ENCODE peak calls at places on chromosomes 4 and X, in five cellular contexts. K is testis, R is uterus, F is psoas muscle, V is AG10803. Q is an unnamed sample.
A peak's percentile ranks its signal among the peaks of the same experiment; 100 is the strongest.

GRCh38 chr4:127622621-127622922 is 10.2 kb upstream of the INTU start:
- DNase-seq in F (no peak), K (peak; percentile 80), R (no peak), V (no peak), Q (no peak)

GRCh38 chr4:80125252-80126177 is 52.5 kb upstream of the ANTXR2 start:
- DNase-seq in F (no peak), K (no peak), R (no peak), V (peak; percentile 49), Q (no peak)

GRCh38 chr4:15349426-15349825 is 78.4 kb upstream of the C1QTNF7 start:
- DNase-seq in R (no peak), F (no peak), K (no peak), V (peak; percentile 50), Q (no peak)

GRCh38 chr4:182881928-182882327 is 35.3 kb downstream of the DCTD start:
- DNase-seq in F (no peak), V (peak; percentile 4), K (peak; percentile 67), R (no peak), Q (no peak)

GRCh38 chr4:173509031-173510001 is 20.7 kb downstream of the HAND2 start:
- DNase-seq in K (peak; percentile 65), R (peak; percentile 62), V (peak; percentile 54), F (peak; percentile 50), Q (no peak)

GRCh38 chrX:25049347-25049746 is 33.6 kb upstream of the ARX start:
- DNase-seq in R (no peak), K (no peak), V (no peak), F (no peak), Q (no peak)

GRCh38 chr4:184514121-184514988 is 40.0 kb upstream of the IRF2 start:
- DNase-seq in F (peak; percentile 60), K (peak; percentile 47), V (peak; percentile 88), R (peak; percentile 65), Q (no peak)

GRCh38 chr4:93313207-93313606 is 515.3 kb upstream of the ATOH1 start:
- DNase-seq in R (no peak), K (no peak), F (no peak), V (no peak), Q (no peak)

GRCh38 chr4:111963158-111963557 is 182.1 kb upstream of the FAM241A start:
- DNase-seq in V (no peak), K (no peak), F (no peak), R (no peak), Q (no peak)

GRCh38 chr4:174669278-174669677 is 147.0 kb upstream of the HPGD start:
- DNase-seq in K (no peak), F (no peak), R (no peak), V (peak; percentile 90), Q (peak; percentile 52)

GRCh38 chr4:186723207-186724047 is at the start of gene FAT1:
- DNase-seq in F (peak; percentile 72), K (peak; percentile 75), R (peak; percentile 58), V (peak; percentile 83), Q (no peak)

GRCh38 chr4:98482847-98483806 is 175.3 kb downstream of the TSPAN5 start:
- DNase-seq in K (no peak), R (no peak), V (peak; percentile 42), F (no peak), Q (no peak)

GRCh38 chr4:622996-623913 is 2.1 kb upstream of the PDE6B start:
- DNase-seq in K (no peak), V (no peak), R (no peak), F (no peak), Q (no peak)

GRCh38 chr4:8836664-8837171 is 34.9 kb downstream of the HMX1 start:
- DNase-seq in F (no peak), R (no peak), K (peak; percentile 7), V (no peak), Q (no peak)

GRCh38 chr4:17665852-17666251 is 51.4 kb downstream of the MED28 start:
- DNase-seq in K (no peak), F (no peak), R (no peak), V (no peak), Q (no peak)

GRCh38 chr4:148954011-148954749 is 512.0 kb upstream of the NR3C2 start:
- DNase-seq in V (no peak), K (no peak), F (no peak), R (no peak), Q (peak; percentile 20)

GRCh38 chr4:53522334-53522733 is 69.0 kb downstream of the LNX1 start:
- DNase-seq in V (no peak), F (no peak), K (no peak), R (no peak), Q (no peak)

GRCh38 chrX:134026732-134027311 is 41.4 kb upstream of the GPC3 start:
- DNase-seq in K (peak; percentile 46), F (no peak), V (peak; percentile 8), R (peak; percentile 53), Q (peak; percentile 6)

GRCh38 chr4:185018834-185019450 is 652 bp downstream of the HELT start:
- DNase-seq in K (no peak), R (no peak), V (no peak), F (no peak), Q (no peak)

GRCh38 chr4:23855912-23856605 is 33.8 kb downstream of the PPARGC1A start:
- DNase-seq in V (no peak), K (no peak), R (no peak), F (no peak), Q (no peak)

GRCh38 chr4:168095776-168096443 is 3.6 kb downstream of the ANXA10 start:
- DNase-seq in V (no peak), K (no peak), F (no peak), R (no peak), Q (no peak)

GRCh38 chr4:157291071-157291470 is 70.5 kb downstream of the GRIA2 start:
- DNase-seq in V (peak; percentile 22), K (no peak), R (no peak), F (no peak), Q (no peak)

GRCh38 chrX:129772796-129773431 is 6.8 kb upstream of the SASH3 start:
- DNase-seq in V (no peak), F (peak; percentile 53), K (peak; percentile 18), R (no peak), Q (no peak)

GRCh38 chr4:105060628-105061027 is 86.0 kb upstream of the TET2 start:
- DNase-seq in K (no peak), R (no peak), V (no peak), F (no peak), Q (no peak)

GRCh38 chr4:38747629-38748028 is 35.2 kb downstream of the TLR10 start:
- DNase-seq in F (no peak), R (no peak), V (no peak), K (no peak), Q (no peak)

DNA sequence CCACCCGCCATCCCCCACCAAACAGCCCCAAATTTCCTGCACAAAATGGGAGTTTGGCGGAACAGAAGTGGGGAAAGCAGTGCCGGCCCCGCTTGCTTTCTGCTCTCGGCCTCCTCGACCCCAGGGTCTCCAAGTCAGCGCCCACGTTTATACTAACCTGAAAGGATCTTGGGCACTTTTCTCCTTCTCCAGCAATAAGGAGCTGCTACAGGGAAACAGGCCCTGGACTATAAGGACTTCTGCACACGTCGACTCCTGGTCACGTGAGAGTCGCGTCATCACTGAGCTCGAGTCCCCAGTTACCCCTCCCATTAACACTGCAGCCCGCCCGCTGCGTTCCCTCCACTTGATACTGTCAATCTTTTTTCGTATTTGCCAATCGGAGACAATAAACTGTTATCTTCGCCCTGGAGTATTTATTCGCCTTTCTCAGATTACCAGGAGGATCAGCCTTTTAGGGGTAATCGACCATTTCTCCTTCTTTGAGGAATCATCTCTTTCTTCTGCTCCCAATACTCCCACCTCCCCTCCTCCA is at the start of gene TCEAL8:
- DNase-seq in K (peak; percentile 93), F (peak; percentile 71), V (peak; percentile 65), R (peak; percentile 87), Q (peak; percentile 48)
- H3K4me3 ChIP-seq in K (peak within 1 kb of the TSS; percentile 70), F (peak within 1 kb of the TSS; percentile 65), V (peak within 1 kb of the TSS; percentile 75), R (peak within 1 kb of the TSS; percentile 56), Q (peak within 1 kb of the TSS; percentile 76)

GRCh38 chr4:78779280-78779679 is 3.1 kb downstream of the BMP2K start:
- DNase-seq in V (peak; percentile 33), K (no peak), R (no peak), F (no peak), Q (no peak)
- H3K4me3 ChIP-seq in V (peak overlapping the region; percentile 90), K (no peak overlapping the region), R (no peak overlapping the region), F (peak overlapping the region; percentile 90), Q (no peak overlapping the region)

GRCh38 chrX:19689170-19689814 is 174.0 kb upstream of the MAP3K15 start:
- DNase-seq in R (no peak), F (no peak), V (no peak), K (no peak), Q (no peak)
- H3K4me3 ChIP-seq in R (no peak overlapping the region), F (no peak overlapping the region), V (no peak overlapping the region), K (no peak overlapping the region), Q (no peak overlapping the region)

GRCh38 chr4:7362862-7363430 is 71.8 kb downstream of the PSAPL1 start:
- DNase-seq in R (no peak), V (no peak), F (no peak), K (no peak), Q (no peak)

GRCh38 chr4:7361256-7361655 is 73.5 kb downstream of the PSAPL1 start:
- DNase-seq in V (no peak), K (peak; percentile 70), F (no peak), R (no peak), Q (no peak)

GRCh38 chr4:7359302-7360063 is 75.2 kb downstream of the PSAPL1 start:
- DNase-seq in K (no peak), R (no peak), V (no peak), F (no peak), Q (no peak)

GRCh38 chr4:7362341-7362740 is 72.4 kb downstream of the PSAPL1 start:
- DNase-seq in R (no peak), F (no peak), K (no peak), V (no peak), Q (no peak)

DNA sequence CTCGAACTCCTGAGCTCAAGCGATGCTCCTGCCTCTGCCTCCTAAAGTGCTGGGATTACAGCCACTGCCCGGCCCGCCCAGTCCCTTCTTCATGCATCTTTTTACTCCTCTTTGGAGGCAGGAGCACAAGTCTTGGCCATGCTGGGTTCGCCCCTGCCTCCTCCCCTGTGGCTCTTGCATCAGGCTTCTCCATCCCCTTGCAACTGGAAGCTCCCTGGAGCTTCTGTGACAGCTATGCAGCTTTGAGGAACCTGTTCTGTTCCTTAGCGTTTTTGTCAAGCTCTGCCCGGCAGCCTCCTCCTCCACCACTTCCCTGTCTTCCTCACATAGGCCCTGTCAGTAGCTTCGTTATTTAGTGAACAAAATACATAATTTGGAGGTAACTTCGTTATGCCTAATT is 73.9 kb downstream of the PSAPL1 start:
- DNase-seq in V (no peak), K (no peak), F (no peak), R (no peak), Q (no peak)
- H3K4me3 ChIP-seq in V (no peak overlapping the region), K (no peak overlapping the region), F (no peak overlapping the region), R (no peak overlapping the region), Q (no peak overlapping the region)

GRCh38 chr4:114728426-114728825 is 129.8 kb downstream of the UGT8 start:
- DNase-seq in R (no peak), V (no peak), K (no peak), F (no peak), Q (no peak)
- H3K4me3 ChIP-seq in R (no peak overlapping the region), V (no peak overlapping the region), K (no peak overlapping the region), F (no peak overlapping the region), Q (no peak overlapping the region)

GRCh38 chr4:153090670-153091385 is 113.4 kb upstream of the TRIM2 start:
- DNase-seq in R (no peak), V (no peak), F (no peak), K (no peak), Q (no peak)

GRCh38 chr4:153089781-153090180 is 114.5 kb upstream of the TRIM2 start:
- DNase-seq in F (no peak), V (no peak), R (no peak), K (no peak), Q (no peak)

GRCh38 chr4:153084939-153085630 is 119.2 kb upstream of the TRIM2 start:
- DNase-seq in R (peak; percentile 55), F (peak; percentile 74), K (peak; percentile 82), V (peak; percentile 51), Q (peak; percentile 78)

GRCh38 chr4:153084249-153084648 is 120.0 kb upstream of the TRIM2 start:
- DNase-seq in V (no peak), R (no peak), K (no peak), F (no peak), Q (no peak)

GRCh38 chr4:153087671-153088194 is 116.5 kb upstream of the TRIM2 start:
- DNase-seq in R (no peak), V (no peak), K (no peak), F (no peak), Q (no peak)
- H3K4me3 ChIP-seq in R (no peak overlapping the region), V (no peak overlapping the region), K (no peak overlapping the region), F (no peak overlapping the region), Q (no peak overlapping the region)